ENCODE peak calls at places on chromosomes 5 and 9, in seven cellular contexts. M is stimulated activated CD4-positive, alpha-beta T cell treated with anti-CD3 and anti-CD28 coated beads, Interleukin-15, amount 100 ng/mL, for 1 hour; N is amygdala; V is retina; U is mucosa of descending colon; C is NAMALWA; W is T-helper 2 cell. J is an unnamed sample.

GRCh38 chr9:98597372-98597771 is 111.4 kb downstream of the GABBR2 start:
- DNase-seq in M (no peak), N (no peak), V (no peak), U (no peak), C (no peak), W (no peak), J (no peak)

GRCh38 chr5:143101740-143102386 is 301.6 kb downstream of the NR3C1 start:
- DNase-seq in M (no peak), N (no peak), V (no peak), U (no peak), C (no peak), W (no peak), J (no peak)

GRCh38 chr5:139794067-139794846 is 1.4 kb upstream of the PSD2 start:
- DNase-seq in M (no peak), N (no peak), V (no peak), U (peak), C (no peak), W (no peak), J (no peak)

GRCh38 chr9:99264070-99264469 is 42.0 kb downstream of the SEC61B start:
- DNase-seq in M (no peak), N (no peak), V (no peak), U (no peak), C (peak), W (no peak), J (no peak)

GRCh38 chr9:35599763-35600604 is 5.1 kb upstream of the TESK1 start:
- DNase-seq in M (no peak), N (no peak), V (no peak), U (no peak), C (peak), W (no peak), J (no peak)

GRCh38 chr5:124660229-124661093 is 86.0 kb downstream of the ZNF608 start:
- DNase-seq in M (no peak), N (no peak), V (no peak), U (no peak), C (no peak), W (no peak), J (no peak)

GRCh38 chr9:95120781-95121370 is 196.6 kb downstream of the FANCC start:
- DNase-seq in M (no peak), N (no peak), V (no peak), U (no peak), C (no peak), W (no peak), J (no peak)

GRCh38 chr5:91182763-91183162 is 200.4 kb downstream of the ARRDC3 start:
- DNase-seq in M (no peak), N (no peak), V (no peak), U (no peak), C (peak), W (no peak), J (no peak)

GRCh38 chr5:155278524-155278923 is 265.0 kb downstream of the KIF4B start:
- DNase-seq in M (no peak), N (no peak), V (no peak), U (no peak), C (no peak), W (no peak), J (no peak)

GRCh38 chr5:74241751-74242140 is 398.8 kb downstream of the ENC1 start:
- DNase-seq in M (no peak), N (no peak), V (no peak), U (no peak), C (no peak), W (no peak), J (no peak)

GRCh38 chr9:29514336-29514735 is 1941.1 kb upstream of the C9orf72 start:
- DNase-seq in M (no peak), N (peak), V (peak), U (no peak), C (no peak), W (no peak), J (no peak)

GRCh38 chr9:7536310-7536939 is 263.2 kb downstream of the DMAC1 start:
- DNase-seq in M (no peak), N (no peak), V (peak), U (peak), C (peak), W (no peak), J (no peak)

GRCh38 chr5:52999357-52999949 is 10.3 kb downstream of the ITGA2 start:
- DNase-seq in M (no peak), N (no peak), V (no peak), U (no peak), C (no peak), W (no peak), J (no peak)

GRCh38 chr5:150616024-150616470 is 24.4 kb upstream of the SYNPO start:
- DNase-seq in M (no peak), N (no peak), V (no peak), U (peak), C (no peak), W (no peak), J (no peak)

GRCh38 chr9:33159058-33159759 is 7.9 kb downstream of the B4GALT1 start:
- DNase-seq in M (no peak), N (no peak), V (no peak), U (peak), C (peak), W (peak), J (no peak)

GRCh38 chr5:155651-156410 is 35.5 kb upstream of the LRRC14B start:
- DNase-seq in M (no peak), N (no peak), V (no peak), U (no peak), C (no peak), W (no peak), J (no peak)

GRCh38 chr9:74663456-74663855 is 166.3 kb downstream of the RORB start:
- DNase-seq in M (no peak), N (no peak), V (no peak), U (no peak), C (no peak), W (no peak), J (no peak)

GRCh38 chr9:129597355-129598088 is 23.4 kb downstream of the C9orf50 start:
- DNase-seq in M (no peak), N (no peak), V (peak), U (peak), C (no peak), W (no peak), J (no peak)

GRCh38 chr5:89255845-89256463 is 373.0 kb upstream of the MEF2C start:
- DNase-seq in M (no peak), N (no peak), V (peak), U (no peak), C (peak), W (no peak), J (no peak)

GRCh38 chr9:95854386-95855015 is 21.0 kb upstream of the ERCC6L2 start:
- DNase-seq in M (no peak), N (no peak), V (no peak), U (no peak), C (no peak), W (no peak), J (no peak)

GRCh38 chr9:104896131-104896530 is 31.8 kb downstream of the ABCA1 start:
- DNase-seq in M (no peak), N (no peak), V (no peak), U (no peak), C (no peak), W (no peak), J (no peak)

GRCh38 chr5:78320461-78320860 is 26.0 kb upstream of the AP3B1 start:
- DNase-seq in M (no peak), N (no peak), V (no peak), U (no peak), C (peak), W (no peak), J (no peak)

GRCh38 chr5:150573216-150573615 is 65.3 kb downstream of the NDST1 start:
- DNase-seq in M (no peak), N (no peak), V (no peak), U (no peak), C (no peak), W (no peak), J (no peak)

GRCh38 chr5:61768692-61769281 is 436.7 kb downstream of the ZSWIM6 start:
- DNase-seq in M (no peak), N (no peak), V (no peak), U (no peak), C (peak), W (no peak), J (no peak)

GRCh38 chr5:38473008-38473407 is 83.4 kb downstream of the LIFR start:
- DNase-seq in M (no peak), N (no peak), V (no peak), U (no peak), C (no peak), W (no peak), J (no peak)

GRCh38 chr9:112065781-112066606 is 109.1 kb downstream of the SUSD1 start:
- DNase-seq in M (no peak), N (no peak), V (no peak), U (peak), C (no peak), W (no peak), J (no peak)

GRCh38 chr5:109857405-109858031 is 167.8 kb downstream of the MAN2A1 start:
- DNase-seq in M (no peak), N (no peak), V (no peak), U (no peak), C (no peak), W (peak), J (no peak)

GRCh38 chr5:139966856-139967255 is 76.2 kb downstream of the NRG2 start:
- DNase-seq in M (no peak), N (no peak), V (no peak), U (no peak), C (no peak), W (no peak), J (no peak)

GRCh38 chr5:149657324-149657723 is 72.8 kb upstream of the PPARGC1B start:
- DNase-seq in M (no peak), N (no peak), V (no peak), U (no peak), C (no peak), W (no peak), J (no peak)

GRCh38 chr9:122016789-122017188 is 76.3 kb downstream of the TTLL11 start:
- DNase-seq in M (no peak), N (no peak), V (no peak), U (no peak), C (peak), W (no peak), J (no peak)

GRCh38 chr9:13941686-13942085 is 372.3 kb downstream of the NFIB start:
- DNase-seq in M (no peak), N (no peak), V (no peak), U (no peak), C (no peak), W (no peak), J (no peak)